ENCODE peak calls at places on chromosome 3, in nine cellular contexts. V is breast epithelium, Z is choroid plexus epithelial cell, M is hepatocyte, W is Panc1, L is BJ, C is cardiac fibroblast, P is cardiac muscle cell, J is heart right ventricle. T is an unnamed sample.

GRCh38 chr3:184583345-184584000 is 21.9 kb downstream of the EPHB3 start:
- DNase-seq in V (no peak), Z (no peak), M (peak), W (no peak), L (no peak), C (no peak), P (peak), J (no peak), T (peak)

GRCh38 chr3:136070334-136070733 is 104.8 kb downstream of the PPP2R3A start:
- DNase-seq in V (no peak), Z (peak), M (no peak), W (peak), L (peak), C (peak), P (no peak), J (no peak), T (no peak)

GRCh38 chr3:30007668-30008067 is 598.7 kb upstream of the TGFBR2 start:
- DNase-seq in V (no peak), Z (no peak), M (no peak), W (no peak), L (no peak), C (no peak), P (no peak), J (no peak), T (no peak)

GRCh38 chr3:114506622-114507300 is 212.9 kb downstream of the TIGIT start:
- DNase-seq in V (no peak), Z (peak), M (no peak), W (no peak), L (peak), C (peak), P (no peak), J (no peak), T (no peak)

GRCh38 chr3:123449092-123449985 is 449 bp upstream of the ADCY5 start:
- DNase-seq in V (no peak), Z (peak), M (peak), W (no peak), L (no peak), C (peak), P (peak), J (peak), T (peak)

GRCh38 chr3:114674041-114674440 is 380.2 kb downstream of the TIGIT start:
- DNase-seq in V (no peak), Z (peak), M (no peak), W (no peak), L (no peak), C (peak), P (no peak), J (no peak), T (no peak)

GRCh38 chr3:160830792-160831191 is 74.8 kb downstream of the PPM1L start:
- DNase-seq in V (no peak), Z (peak), M (no peak), W (no peak), L (no peak), C (no peak), P (peak), J (no peak), T (no peak)

GRCh38 chr3:128818186-128818787 is 61.1 kb upstream of the ACAD9 start:
- DNase-seq in V (no peak), Z (no peak), M (no peak), W (no peak), L (no peak), C (no peak), P (no peak), J (no peak), T (no peak)

GRCh38 chr3:119562307-119562961 is 3.0 kb upstream of the CD80 start:
- DNase-seq in V (no peak), Z (no peak), M (no peak), W (no peak), L (no peak), C (no peak), P (peak), J (no peak), T (no peak)

GRCh38 chr3:78799681-78800080 is 968.1 kb downstream of the ROBO1 start:
- DNase-seq in V (no peak), Z (no peak), M (no peak), W (no peak), L (no peak), C (peak), P (no peak), J (no peak), T (no peak)

GRCh38 chr3:195075941-195076875 is 194.8 kb downstream of the XXYLT1 start:
- DNase-seq in V (no peak), Z (no peak), M (no peak), W (no peak), L (no peak), C (no peak), P (no peak), J (no peak), T (peak)

GRCh38 chr3:112117826-112118571 is 15.0 kb downstream of the GCSAM start:
- DNase-seq in V (no peak), Z (no peak), M (no peak), W (no peak), L (no peak), C (no peak), P (no peak), J (no peak), T (peak)

GRCh38 chr3:184827572-184827971 is 15.6 kb downstream of the VPS8 start:
- DNase-seq in V (no peak), Z (no peak), M (no peak), W (no peak), L (no peak), C (no peak), P (no peak), J (no peak), T (no peak)

GRCh38 chr3:194808709-194809108 is 123.0 kb downstream of the FAM43A start:
- DNase-seq in V (no peak), Z (peak), M (no peak), W (no peak), L (no peak), C (peak), P (no peak), J (no peak), T (no peak)

GRCh38 chr3:177037241-177037640 is 160.0 kb downstream of the TBL1XR1 start:
- DNase-seq in V (no peak), Z (peak), M (no peak), W (no peak), L (no peak), C (peak), P (no peak), J (no peak), T (peak)

GRCh38 chr3:32383136-32383711 is 8.4 kb upstream of the CMTM7 start:
- DNase-seq in V (no peak), Z (no peak), M (no peak), W (no peak), L (no peak), C (no peak), P (no peak), J (no peak), T (no peak)

GRCh38 chr3:71254658-71255057 is 328.9 kb downstream of the FOXP1 start:
- DNase-seq in V (no peak), Z (peak), M (peak), W (no peak), L (no peak), C (peak), P (no peak), J (no peak), T (no peak)

GRCh38 chr3:112776000-112776399 is 70.7 kb downstream of the CD200R1L start:
- DNase-seq in V (no peak), Z (peak), M (peak), W (no peak), L (no peak), C (peak), P (no peak), J (no peak), T (no peak)

GRCh38 chr3:109702252-109702651 is 364.9 kb upstream of the DPPA4 start:
- DNase-seq in V (no peak), Z (peak), M (no peak), W (no peak), L (no peak), C (peak), P (no peak), J (no peak), T (no peak)

GRCh38 chr3:57434041-57434440 is 110.1 kb downstream of the DNAH12 start:
- DNase-seq in V (no peak), Z (peak), M (peak), W (no peak), L (no peak), C (peak), P (peak), J (no peak), T (no peak)

GRCh38 chr3:141539441-141540187 is 52.8 kb downstream of the RASA2 start:
- DNase-seq in V (no peak), Z (no peak), M (no peak), W (no peak), L (no peak), C (no peak), P (no peak), J (no peak), T (no peak)

GRCh38 chr3:177642482-177643163 is 445.3 kb upstream of the TBL1XR1 start:
- DNase-seq in V (no peak), Z (no peak), M (no peak), W (no peak), L (no peak), C (peak), P (no peak), J (no peak), T (no peak)

GRCh38 chr3:160395297-160395696 is 3.7 kb downstream of the IFT80 start:
- DNase-seq in V (no peak), Z (peak), M (no peak), W (no peak), L (no peak), C (peak), P (no peak), J (no peak), T (no peak)

DNA sequence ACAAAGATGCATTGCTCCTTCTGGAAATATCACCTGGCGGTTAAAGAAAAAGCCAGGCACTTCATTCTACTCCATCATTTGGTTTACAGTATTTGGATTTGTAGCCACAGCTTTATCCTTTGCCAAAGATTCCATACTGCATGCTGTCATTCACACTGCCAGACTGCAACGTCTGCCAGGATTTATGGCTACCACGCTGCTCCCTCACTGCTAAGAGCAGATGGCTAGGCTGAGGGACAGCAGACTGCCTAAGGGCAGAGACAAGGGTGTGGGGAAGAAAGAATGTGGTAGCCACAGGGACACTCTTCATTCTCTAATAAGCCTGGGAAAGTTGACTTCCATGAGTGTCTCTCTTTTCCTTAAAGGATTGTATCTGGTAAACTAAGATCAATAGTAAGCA is 1047.0 kb downstream of the TUSC7 start:
- DNase-seq in V (no peak), Z (no peak), M (no peak), W (no peak), L (no peak), C (no peak), P (no peak), J (no peak), T (no peak)
- H3K4me3 ChIP-seq in V (no peak), Z (no peak), M (no peak), W (no peak), L (no peak), C (no peak), P (no peak), J (no peak), T (no peak)

GRCh38 chr3:155753038-155753647 is 8.3 kb upstream of the PLCH1 start:
- DNase-seq in V (no peak), Z (peak), M (peak), W (no peak), L (no peak), C (peak), P (peak), J (no peak), T (no peak)
- TF ChIP-seq CTCF in V (no peak), Z (peak), M (peak), W (peak), L (peak), C (peak), P (peak), J (peak), T (peak)

DNA sequence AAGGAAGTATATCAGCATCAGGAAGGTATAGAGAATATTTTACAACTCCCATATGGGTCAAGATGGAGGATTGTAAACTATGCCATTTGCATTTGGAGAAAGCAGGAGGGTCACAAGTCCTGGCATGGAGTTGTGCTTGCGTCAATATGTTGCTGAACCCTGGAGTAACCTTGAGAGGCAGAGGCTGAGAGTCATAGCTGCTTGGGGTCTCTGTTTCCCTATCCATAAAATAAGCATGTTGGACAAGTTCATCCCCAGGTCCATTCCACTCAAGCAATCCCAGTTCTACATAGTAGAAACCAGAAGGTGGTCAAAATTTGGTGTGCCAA is 273.6 kb downstream of the MECOM start:
- DNase-seq in V (no peak), Z (no peak), M (no peak), W (no peak), L (no peak), C (no peak), P (no peak), J (no peak), T (no peak)
- H3K4me3 ChIP-seq in V (no peak), Z (no peak), M (no peak), W (no peak), L (no peak), C (no peak), P (no peak), J (no peak), T (no peak)

DNA sequence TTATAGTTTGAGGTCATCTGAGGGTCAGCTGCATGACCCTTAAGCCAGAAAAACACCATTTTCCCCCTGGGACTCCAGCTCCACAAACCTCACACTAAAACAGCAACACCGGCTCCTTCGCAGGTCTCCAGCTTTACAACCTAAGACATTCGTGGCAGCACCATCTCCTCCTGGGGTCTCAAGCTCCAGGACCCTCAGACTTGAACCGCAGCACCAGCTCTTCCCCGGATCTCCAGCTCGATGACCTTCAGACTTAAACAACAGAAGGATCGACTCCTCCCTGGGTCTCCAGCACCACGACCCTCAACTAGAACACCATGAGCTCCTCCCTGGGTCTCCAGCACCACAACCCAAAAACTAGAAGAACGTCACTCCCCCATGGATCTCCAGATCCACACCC is 233.7 kb upstream of the CNTN6 start:
- DNase-seq in V (no peak), Z (no peak), M (no peak), W (no peak), L (no peak), C (no peak), P (no peak), J (no peak), T (no peak)
- TF ChIP-seq CTCF in V (no peak), Z (no peak), M (no peak), W (no peak), L (no peak), C (no peak), P (no peak), J (no peak), T (no peak)

GRCh38 chr3:66150977-66151376 is 69.8 kb upstream of the SLC25A26 start:
- DNase-seq in V (no peak), Z (no peak), M (no peak), W (no peak), L (no peak), C (no peak), P (no peak), J (no peak), T (no peak)

GRCh38 chr3:66158933-66159332 is 61.9 kb upstream of the SLC25A26 start:
- DNase-seq in V (no peak), Z (no peak), M (no peak), W (no peak), L (no peak), C (no peak), P (no peak), J (no peak), T (no peak)

GRCh38 chr3:66152336-66152735 is 68.5 kb upstream of the SLC25A26 start:
- DNase-seq in V (no peak), Z (no peak), M (no peak), W (no peak), L (no peak), C (no peak), P (no peak), J (no peak), T (no peak)

GRCh38 chr3:66153471-66153870 is 67.3 kb upstream of the SLC25A26 start:
- DNase-seq in V (no peak), Z (no peak), M (no peak), W (no peak), L (no peak), C (no peak), P (peak), J (no peak), T (peak)

GRCh38 chr3:66153961-66154923 is 66.6 kb upstream of the SLC25A26 start:
- DNase-seq in V (no peak), Z (peak), M (no peak), W (no peak), L (no peak), C (peak), P (peak), J (peak), T (no peak)
- H3K4me3 ChIP-seq in V (peak), Z (peak), M (no peak), W (no peak), L (peak), C (peak), P (no peak), J (peak), T (peak)

DNA sequence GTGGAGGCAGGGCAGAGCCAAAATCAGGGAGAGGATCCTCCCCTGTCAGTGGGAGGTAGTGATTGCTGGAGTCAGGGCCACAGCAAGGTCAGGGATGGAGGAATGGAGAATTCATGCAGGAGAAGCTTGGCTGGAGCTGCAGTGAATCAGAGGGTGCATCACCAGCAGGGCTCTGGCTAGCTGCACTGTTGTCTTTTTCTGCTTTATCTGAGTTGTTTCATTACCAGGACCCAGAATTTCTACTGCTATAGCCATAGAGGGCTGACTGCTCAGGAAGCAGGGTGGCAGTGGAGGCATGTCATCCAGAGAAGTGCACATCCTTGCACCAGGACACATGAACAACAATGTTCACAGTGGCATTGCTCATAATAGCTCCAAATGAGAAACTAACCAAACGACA is 113.5 kb upstream of the GALNT15 start:
- DNase-seq in V (no peak), Z (peak), M (peak), W (no peak), L (no peak), C (peak), P (no peak), J (no peak), T (no peak)
- TF ChIP-seq CTCF in V (no peak), Z (peak), M (no peak), W (no peak), L (no peak), C (no peak), P (no peak), J (no peak), T (no peak)

T was measured in heart left ventricle.